ENCODE peak calls at places on chromosomes 4 and X, in five cellular contexts. One of them, this sample, is unnamed.

GRCh38 chr4:153239409-153239808 is 35.2 kb downstream of the TRIM2 start:
- DNase-seq in IMR-90: no peak
- DNase-seq in H1: no peak
- DNase-seq in K562: no peak
- DNase-seq in HepG2: no peak
- DNase-seq in this sample: no peak

GRCh38 chr4:84639143-84639542 is 56.2 kb downstream of the CDS1 start:
- DNase-seq in IMR-90: no peak
- DNase-seq in H1: no peak
- DNase-seq in K562: no peak
- DNase-seq in HepG2: no peak
- DNase-seq in this sample: no peak

GRCh38 chr4:81573817-81574216 is 102.1 kb upstream of the RASGEF1B start:
- DNase-seq in IMR-90: no peak
- DNase-seq in H1: no peak
- DNase-seq in K562: no peak
- DNase-seq in HepG2: no peak
- DNase-seq in this sample: no peak

GRCh38 chrX:107826286-107827136 is 845 bp downstream of the MID2 start:
- DNase-seq in IMR-90: peak
- DNase-seq in H1: no peak
- DNase-seq in K562: no peak
- DNase-seq in HepG2: no peak
- DNase-seq in this sample: peak

GRCh38 chrX:118823263-118824172 is at the start of gene ZCCHC12:
- DNase-seq in IMR-90: peak
- DNase-seq in H1: peak
- DNase-seq in K562: peak
- DNase-seq in HepG2: peak
- DNase-seq in this sample: peak

GRCh38 chr4:11622961-11623725 is 194.4 kb upstream of the HS3ST1 start:
- DNase-seq in IMR-90: no peak
- DNase-seq in H1: no peak
- DNase-seq in K562: no peak
- DNase-seq in HepG2: no peak
- DNase-seq in this sample: no peak

GRCh38 chrX:28609917-28610613 is 22.8 kb downstream of the IL1RAPL1 start:
- DNase-seq in IMR-90: no peak
- DNase-seq in H1: no peak
- DNase-seq in K562: no peak
- DNase-seq in HepG2: no peak
- DNase-seq in this sample: no peak

GRCh38 chr4:84579410-84579791 is 3.5 kb upstream of the CDS1 start:
- DNase-seq in IMR-90: no peak
- DNase-seq in H1: no peak
- DNase-seq in K562: no peak
- DNase-seq in HepG2: no peak
- DNase-seq in this sample: no peak

GRCh38 chr4:154741877-154742851 is 1.6 kb upstream of the LRAT start:
- DNase-seq in IMR-90: no peak
- DNase-seq in H1: peak
- DNase-seq in K562: no peak
- DNase-seq in HepG2: no peak
- DNase-seq in this sample: no peak

GRCh38 chr4:86319390-86319789 is 40.5 kb downstream of the MAPK10 start:
- DNase-seq in IMR-90: no peak
- DNase-seq in H1: no peak
- DNase-seq in K562: no peak
- DNase-seq in HepG2: no peak
- DNase-seq in this sample: no peak

GRCh38 chr4:83629945-83630684 is 94.2 kb downstream of the GPAT3 start:
- DNase-seq in IMR-90: peak
- DNase-seq in H1: no peak
- DNase-seq in K562: peak
- DNase-seq in HepG2: no peak
- DNase-seq in this sample: no peak

GRCh38 chr4:36343501-36343900 is 62.1 kb downstream of the DTHD1 start:
- DNase-seq in IMR-90: no peak
- DNase-seq in H1: no peak
- DNase-seq in K562: no peak
- DNase-seq in HepG2: no peak
- DNase-seq in this sample: no peak

GRCh38 chrX:12814434-12814833 is 23.2 kb downstream of the PRPS2 start:
- DNase-seq in IMR-90: peak
- DNase-seq in H1: no peak
- DNase-seq in K562: peak
- DNase-seq in HepG2: peak
- DNase-seq in this sample: peak

GRCh38 chrX:56429581-56429980 is 133.8 kb upstream of the UBQLN2 start:
- DNase-seq in IMR-90: no peak
- DNase-seq in H1: no peak
- DNase-seq in K562: no peak
- DNase-seq in HepG2: no peak
- DNase-seq in this sample: no peak

GRCh38 chrX:65524139-65524538 is 10.4 kb downstream of the LAS1L start:
- DNase-seq in IMR-90: no peak
- DNase-seq in H1: no peak
- DNase-seq in K562: no peak
- DNase-seq in HepG2: no peak
- DNase-seq in this sample: no peak

GRCh38 chr4:181157647-181158046 is 1085.6 kb upstream of the TENM3 start:
- DNase-seq in IMR-90: no peak
- DNase-seq in H1: no peak
- DNase-seq in K562: no peak
- DNase-seq in HepG2: no peak
- DNase-seq in this sample: no peak
- TF ChIP-seq MAFK in IMR-90: no peak
- TF ChIP-seq MAFK in H1: no peak
- TF ChIP-seq MAFK in K562: no peak
- TF ChIP-seq MAFK in HepG2: no peak
- TF ChIP-seq MAFK in this sample: no peak

GRCh38 chr4:27087306-27088045 is 226.8 kb downstream of the STIM2 start:
- DNase-seq in IMR-90: no peak
- DNase-seq in H1: no peak
- DNase-seq in K562: no peak
- DNase-seq in HepG2: no peak
- DNase-seq in this sample: no peak

GRCh38 chr4:27082786-27083185 is 222.1 kb downstream of the STIM2 start:
- DNase-seq in IMR-90: no peak
- DNase-seq in H1: no peak
- DNase-seq in K562: no peak
- DNase-seq in HepG2: no peak
- DNase-seq in this sample: no peak

GRCh38 chr4:27088491-27088890 is 227.8 kb downstream of the STIM2 start:
- DNase-seq in IMR-90: no peak
- DNase-seq in H1: no peak
- DNase-seq in K562: no peak
- DNase-seq in HepG2: no peak
- DNase-seq in this sample: no peak

GRCh38 chr4:27081675-27082579 is 221.3 kb downstream of the STIM2 start:
- DNase-seq in IMR-90: no peak
- DNase-seq in H1: no peak
- DNase-seq in K562: no peak
- DNase-seq in HepG2: no peak
- DNase-seq in this sample: no peak

GRCh38 chr4:27084685-27085356 is 224.2 kb downstream of the STIM2 start:
- DNase-seq in IMR-90: peak
- DNase-seq in H1: no peak
- DNase-seq in K562: peak
- DNase-seq in HepG2: no peak
- DNase-seq in this sample: peak
- TF ChIP-seq MAFK in IMR-90: no peak
- TF ChIP-seq MAFK in H1: no peak
- TF ChIP-seq MAFK in K562: no peak
- TF ChIP-seq MAFK in HepG2: peak
- TF ChIP-seq MAFK in this sample: no peak

DNA sequence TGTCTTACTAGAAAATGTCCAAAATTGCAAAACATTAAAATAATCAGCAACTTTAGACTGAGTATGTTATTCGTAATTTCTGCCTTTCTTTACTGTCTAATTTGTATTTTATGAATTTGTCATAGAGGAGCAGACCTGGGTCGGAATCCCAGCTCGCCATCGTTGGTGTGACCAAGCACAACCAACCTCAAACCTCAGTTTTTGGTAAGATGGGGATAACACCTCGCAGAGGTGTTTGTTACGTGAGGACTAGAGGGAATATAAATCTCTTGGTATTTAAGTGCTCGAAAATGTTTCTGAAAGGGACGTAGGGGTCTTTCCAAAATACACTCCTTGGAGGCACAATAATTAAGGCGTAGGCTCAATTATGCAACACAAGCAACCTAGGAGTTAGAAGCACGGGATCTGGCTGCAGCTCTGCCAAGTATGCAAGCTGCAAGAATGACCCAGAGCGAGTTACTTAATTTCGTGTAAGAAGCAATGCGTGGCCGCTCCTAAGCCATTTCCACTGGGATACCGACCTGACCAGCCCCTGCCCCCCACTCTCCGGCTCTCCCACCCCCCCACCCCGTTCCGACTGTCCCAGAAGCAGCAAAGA is 602 bp downstream of the ADH5 start:
- DNase-seq in IMR-90: peak
- DNase-seq in H1: no peak
- DNase-seq in K562: no peak
- DNase-seq in HepG2: peak
- DNase-seq in this sample: peak
- TF ChIP-seq MAFK in IMR-90: no peak
- TF ChIP-seq MAFK in H1: no peak
- TF ChIP-seq MAFK in K562: no peak
- TF ChIP-seq MAFK in HepG2: no peak
- TF ChIP-seq MAFK in this sample: no peak

GRCh38 chr4:1571986-1572385 is 112.1 kb downstream of the FAM53A start:
- DNase-seq in IMR-90: no peak
- DNase-seq in H1: no peak
- DNase-seq in K562: no peak
- DNase-seq in HepG2: no peak
- DNase-seq in this sample: no peak
- TF ChIP-seq MAFK in IMR-90: no peak
- TF ChIP-seq MAFK in H1: no peak
- TF ChIP-seq MAFK in K562: no peak
- TF ChIP-seq MAFK in HepG2: no peak
- TF ChIP-seq MAFK in this sample: no peak

DNA sequence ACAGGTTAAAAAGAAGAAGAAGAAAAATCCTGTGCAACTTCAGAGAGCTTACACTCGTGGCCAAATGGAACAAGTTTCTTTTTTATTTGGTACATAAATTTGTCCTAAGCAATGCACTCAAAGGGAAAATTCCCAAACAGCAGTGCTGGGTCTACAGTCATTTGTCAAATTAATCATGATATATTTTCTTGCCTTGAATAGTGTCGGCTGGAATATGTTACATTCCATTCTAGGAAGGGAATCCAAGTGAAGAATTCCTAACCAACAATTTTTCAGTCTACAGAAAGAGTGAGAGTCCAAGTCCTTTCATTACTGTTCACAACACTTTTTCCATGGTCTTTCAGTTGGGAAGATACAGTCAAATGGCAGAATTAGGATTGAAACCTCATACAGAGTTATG is 63.9 kb downstream of the HAND2 start:
- DNase-seq in IMR-90: no peak
- DNase-seq in H1: no peak
- DNase-seq in K562: no peak
- DNase-seq in HepG2: no peak
- DNase-seq in this sample: no peak
- TF ChIP-seq MAFK in IMR-90: no peak
- TF ChIP-seq MAFK in H1: no peak
- TF ChIP-seq MAFK in K562: no peak
- TF ChIP-seq MAFK in HepG2: no peak
- TF ChIP-seq MAFK in this sample: no peak

DNA sequence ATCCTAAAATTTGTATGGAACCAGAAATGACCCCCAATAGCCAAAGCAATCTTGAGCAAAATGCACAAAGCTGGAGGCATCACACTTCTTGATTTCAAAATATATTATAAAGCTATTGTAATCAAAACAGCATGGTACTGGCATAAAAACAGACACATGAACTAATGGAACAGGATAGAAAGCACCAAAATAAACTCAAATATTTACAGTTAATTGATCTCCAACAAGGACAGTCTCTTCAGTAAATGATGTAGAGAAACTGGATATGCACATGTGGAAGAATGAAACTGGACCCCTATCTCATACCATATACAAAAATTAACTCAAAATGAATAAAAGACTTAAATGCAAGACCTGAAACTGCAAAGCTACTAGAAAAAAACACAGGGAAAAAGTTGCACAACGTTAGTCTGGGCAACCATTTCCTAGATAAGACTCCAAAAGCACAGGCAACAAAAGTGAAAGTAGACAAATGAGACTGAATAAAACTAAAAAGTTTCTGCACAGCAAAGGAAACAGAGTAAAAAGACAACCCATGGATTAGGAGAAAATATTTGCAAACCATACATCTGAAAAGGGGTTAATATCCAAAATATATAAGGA is 64.9 kb downstream of the CD99L2 start:
- DNase-seq in IMR-90: no peak
- DNase-seq in H1: no peak
- DNase-seq in K562: no peak
- DNase-seq in HepG2: no peak
- DNase-seq in this sample: no peak
- TF ChIP-seq MAFK in IMR-90: no peak
- TF ChIP-seq MAFK in H1: no peak
- TF ChIP-seq MAFK in K562: no peak
- TF ChIP-seq MAFK in HepG2: no peak
- TF ChIP-seq MAFK in this sample: no peak

DNA sequence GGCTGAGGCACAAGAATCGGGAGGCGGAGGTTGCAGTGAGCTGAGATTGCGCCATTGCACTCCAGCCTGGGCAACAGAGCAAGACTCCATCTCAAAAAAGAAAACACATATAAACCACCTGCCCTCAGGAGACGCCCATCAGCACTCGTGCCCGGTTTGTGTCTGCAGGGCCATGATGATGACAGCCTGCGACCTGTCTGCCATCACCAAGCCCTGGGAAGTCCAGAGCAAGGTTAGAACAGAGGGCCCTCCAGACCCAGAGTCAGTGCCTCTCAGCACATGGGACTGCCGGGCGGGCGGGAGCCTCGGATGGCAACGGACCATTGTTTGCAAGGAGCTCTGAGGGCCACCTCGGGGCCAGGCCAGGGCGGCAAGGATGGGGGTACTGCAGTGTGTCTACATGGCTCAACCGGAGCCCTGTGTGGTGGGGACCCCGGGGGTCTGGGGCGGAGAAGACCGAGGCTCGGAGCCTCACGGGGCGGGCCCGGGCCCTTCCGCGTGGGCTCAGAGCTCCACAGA is 9.3 kb downstream of the ATP5ME start:
- DNase-seq in IMR-90: no peak
- DNase-seq in H1: no peak
- DNase-seq in K562: no peak
- DNase-seq in HepG2: no peak
- DNase-seq in this sample: no peak
- TF ChIP-seq MAFK in IMR-90: no peak
- TF ChIP-seq MAFK in H1: no peak
- TF ChIP-seq MAFK in K562: no peak
- TF ChIP-seq MAFK in HepG2: no peak
- TF ChIP-seq MAFK in this sample: no peak